ENCODE peak calls at places on chromosomes 11 and 22, in nine cellular contexts. E is SK-N-SH; J is CD4-positive, CD25-positive, alpha-beta regulatory T cell; I is fibroblast of lung; L is uterus; P is neural progenitor cell; T is HAP-1; F is PC-3; R is IMR-90. M is an unnamed sample.

GRCh38 chr11:93537767-93538261 is 5.4 kb downstream of the SMCO4 start:
- DNase-seq in E (no peak), J (no peak), I (peak; percentile 11), L (peak; percentile 51), P (no peak), T (no peak), F (peak; percentile 21), R (peak; percentile 47), M (no peak)

GRCh38 chr11:126664643-126665042 is 309.2 kb downstream of the ST3GAL4 start:
- DNase-seq in E (no peak), J (no peak), I (no peak), L (no peak), P (no peak), T (no peak), F (no peak), R (no peak), M (no peak)

GRCh38 chr11:102546923-102547471 is 16.4 kb upstream of the MMP7 start:
- DNase-seq in E (no peak), J (no peak), I (no peak), L (no peak), P (no peak), T (no peak), F (peak; percentile 49), R (no peak), M (no peak)

GRCh38 chr11:57460017-57460755 is at the start of gene RTN4RL2:
- DNase-seq in E (peak; percentile 91), J (no peak), I (peak; percentile 54), L (peak; percentile 35), P (peak; percentile 91), T (peak; percentile 73), F (peak; percentile 72), R (peak; percentile 45), M (peak; percentile 47)

GRCh38 chr11:23206736-23207336 is 346.6 kb upstream of the CCDC179 start:
- DNase-seq in E (no peak), J (no peak), I (peak; percentile 11), L (no peak), P (no peak), T (no peak), F (peak; percentile 71), R (peak; percentile 44), M (no peak)

GRCh38 chr22:22156348-22156715 is 88.3 kb upstream of the VPREB1 start:
- DNase-seq in E (no peak), J (no peak), I (no peak), L (no peak), P (no peak), T (no peak), F (no peak), R (no peak), M (no peak)

GRCh38 chr11:69542314-69543168 is 61.1 kb downstream of the LINC01488 start:
- DNase-seq in E (no peak), J (no peak), I (no peak), L (no peak), P (no peak), T (no peak), F (no peak), R (no peak), M (no peak)

GRCh38 chr22:44931077-44931540 is 78.7 kb downstream of the PHF21B start:
- DNase-seq in E (peak; percentile 97), J (no peak), I (peak; percentile 14), L (peak; percentile 60), P (no peak), T (no peak), F (no peak), R (peak; percentile 29), M (no peak)

GRCh38 chr22:23181763-23182288 is 1.5 kb downstream of the BCR start:
- DNase-seq in E (no peak), J (no peak), I (no peak), L (no peak), P (no peak), T (no peak), F (no peak), R (no peak), M (no peak)

GRCh38 chr22:33923660-33924246 is 3.5 kb upstream of the LARGE1 start:
- DNase-seq in E (peak; percentile 60), J (no peak), I (peak; percentile 84), L (peak; percentile 42), P (peak; percentile 94), T (peak; percentile 72), F (peak; percentile 56), R (peak; percentile 74), M (peak; percentile 74)

GRCh38 chr22:26691377-26691716 is 34.0 kb downstream of the MIAT start:
- DNase-seq in E (no peak), J (no peak), I (no peak), L (no peak), P (no peak), T (no peak), F (no peak), R (no peak), M (no peak)
- H3K36me3 ChIP-seq in E (no peaks in the 10 kb centered on the region), J (peaks cover 33% of the 10 kb centered on the region), I (no peaks in the 10 kb centered on the region), L (no peaks in the 10 kb centered on the region), P (no peaks in the 10 kb centered on the region), T (no peaks in the 10 kb centered on the region), F (peaks cover 5% of the 10 kb centered on the region), R (no peaks in the 10 kb centered on the region), M (no peaks in the 10 kb centered on the region)

GRCh38 chr11:65578134-65578533 is 2.3 kb downstream of the EHBP1L1 start:
- DNase-seq in E (no peak), J (no peak), I (no peak), L (no peak), P (no peak), T (no peak), F (no peak), R (no peak), M (no peak)
- H3K4me3 ChIP-seq in E (no peak overlapping the region), J (no peak overlapping the region), I (no peak overlapping the region), L (no peak overlapping the region), P (no peak overlapping the region), T (no peak overlapping the region), F (peak overlapping the region; percentile 75), R (no peak overlapping the region), M (no peak overlapping the region)

DNA sequence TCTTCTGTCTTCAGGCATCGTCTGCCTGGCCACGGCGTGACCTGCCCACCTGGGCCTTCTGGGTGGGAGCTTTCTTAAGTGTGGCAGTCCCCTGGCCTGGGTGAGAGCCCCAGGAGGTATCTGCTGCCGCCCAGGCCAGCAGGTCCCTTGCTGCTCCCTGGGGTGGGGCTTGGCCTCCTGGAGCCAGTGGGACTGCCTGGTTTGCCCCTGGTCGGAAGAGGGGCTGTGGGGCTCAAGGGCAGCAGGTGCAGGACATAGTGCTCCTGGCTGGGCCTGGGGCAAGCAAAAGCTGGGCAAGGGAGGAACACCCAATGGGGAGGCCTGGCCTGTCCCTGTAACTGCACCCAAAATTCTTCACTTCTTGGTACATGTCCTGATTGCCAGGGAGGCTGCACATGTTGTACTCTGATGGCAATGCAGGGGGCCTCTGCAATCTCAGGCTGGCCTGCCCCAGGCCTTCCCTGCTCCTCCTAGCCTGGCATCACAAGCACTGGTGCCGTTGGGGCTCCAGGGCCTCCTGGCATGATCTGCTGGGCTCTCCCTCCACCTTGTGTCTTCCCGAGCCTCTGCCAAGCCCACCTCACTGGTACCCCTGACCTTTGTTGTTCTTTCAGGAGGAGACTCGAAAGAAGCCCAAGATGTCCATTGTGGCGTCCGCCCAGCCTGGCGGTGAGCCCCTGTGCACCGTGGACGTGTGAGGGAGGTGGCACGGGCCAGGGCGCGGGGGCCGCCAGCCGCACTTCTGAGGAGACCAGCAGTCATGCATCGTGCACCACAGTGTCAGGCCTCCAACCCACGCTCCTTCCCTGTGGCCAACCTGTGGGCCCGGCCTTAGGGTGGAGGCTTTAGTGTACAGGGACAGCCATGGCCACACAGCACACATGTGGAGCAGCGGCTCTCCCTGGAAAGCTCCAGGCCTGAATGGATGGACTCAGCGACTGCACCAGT is 6.2 kb upstream of the RANBP1 start:
- DNase-seq in E (no peak), J (no peak), I (no peak), L (no peak), P (no peak), T (no peak), F (no peak), R (no peak), M (no peak)
- H3K36me3 ChIP-seq in E (peaks cover 94% of the 10 kb centered on the region), J (peaks cover 56% of the 10 kb centered on the region), I (peaks cover 58% of the 10 kb centered on the region), L (no peaks in the 10 kb centered on the region), P (no peaks in the 10 kb centered on the region), T (peaks cover 99% of the 10 kb centered on the region), F (peaks cover 30% of the 10 kb centered on the region), R (peaks cover 86% of the 10 kb centered on the region), M (no peaks in the 10 kb centered on the region)

GRCh38 chr22:42769574-42770447 is 49.1 kb upstream of the A4GALT start:
- DNase-seq in E (no peak), J (no peak), I (peak; percentile 89), L (peak; percentile 79), P (peak; percentile 1), T (no peak), F (no peak), R (peak; percentile 95), M (peak; percentile 82)
- H3K4me3 ChIP-seq in E (no peak overlapping the region), J (no peak overlapping the region), I (no peak overlapping the region), L (peak overlapping the region; percentile 30), P (no peak overlapping the region), T (no peak overlapping the region), F (no peak overlapping the region), R (no peak overlapping the region), M (no peak overlapping the region)

GRCh38 chr11:5131584-5132335 is 6.4 kb downstream of the OR52A5 start:
- DNase-seq in E (no peak), J (no peak), I (no peak), L (no peak), P (no peak), T (no peak), F (no peak), R (no peak), M (no peak)

GRCh38 chr11:5138256-5138655 is at the start of gene OR52A5:
- DNase-seq in E (no peak), J (no peak), I (no peak), L (no peak), P (no peak), T (no peak), F (no peak), R (no peak), M (no peak)

GRCh38 chr11:5136246-5136645 is 1.9 kb downstream of the OR52A5 start:
- DNase-seq in E (no peak), J (no peak), I (no peak), L (no peak), P (no peak), T (no peak), F (no peak), R (no peak), M (no peak)
- H3K36me3 ChIP-seq in E (no peaks in the 10 kb centered on the region), J (no peaks in the 10 kb centered on the region), I (no peaks in the 10 kb centered on the region), L (no peaks in the 10 kb centered on the region), P (no peaks in the 10 kb centered on the region), T (no peaks in the 10 kb centered on the region), F (no peaks in the 10 kb centered on the region), R (no peaks in the 10 kb centered on the region), M (no peaks in the 10 kb centered on the region)

GRCh38 chr11:65606876-65607613 is 7.0 kb downstream of the MAP3K11 start:
- DNase-seq in E (peak; percentile 100), J (no peak), I (peak; percentile 93), L (peak; percentile 96), P (peak; percentile 98), T (no peak), F (no peak), R (peak; percentile 93), M (peak; percentile 75)
- H3K4me3 ChIP-seq in E (no peak overlapping the region), J (no peak overlapping the region), I (peak overlapping the region; percentile 31), L (no peak overlapping the region), P (peak overlapping the region; percentile 31), T (no peak overlapping the region), F (no peak overlapping the region), R (peak overlapping the region; percentile 20), M (no peak overlapping the region)

GRCh38 chr11:75277991-75278790 is 37.6 kb downstream of the TPBGL start:
- DNase-seq in E (no peak), J (no peak), I (no peak), L (no peak), P (no peak), T (no peak), F (no peak), R (no peak), M (peak; percentile 9)
- H3K36me3 ChIP-seq in E (peaks cover 5% of the 10 kb centered on the region), J (peaks cover 14% of the 10 kb centered on the region), I (peaks cover 2% of the 10 kb centered on the region), L (no peaks in the 10 kb centered on the region), P (no peaks in the 10 kb centered on the region), T (no peaks in the 10 kb centered on the region), F (no peaks in the 10 kb centered on the region), R (peaks cover 34% of the 10 kb centered on the region), M (no peaks in the 10 kb centered on the region)

M was measured in body of pancreas.